ENCODE peak calls at places on chromosomes 1 and 21, in ten cellular contexts. B, Y, U, M, V, T, F, R, L and K are unnamed samples.

GRCh38 chr1:236065509-236066005 is 667 bp upstream of the NID1 start:
- DNase-seq in B (no peak), Y (no peak), U (no peak), M (no peak), V (no peak), T (no peak), F (no peak), R (no peak), L (peak), K (no peak)

GRCh38 chr21:36949171-36950141 is 17.0 kb downstream of the HLCS start:
- DNase-seq in B (no peak), Y (no peak), U (no peak), M (no peak), V (no peak), T (no peak), F (no peak), R (no peak), L (no peak), K (no peak)

GRCh38 chr1:83060216-83060615 is 938.7 kb downstream of the TTLL7 start:
- DNase-seq in B (no peak), Y (no peak), U (no peak), M (no peak), V (no peak), T (no peak), F (peak), R (no peak), L (no peak), K (no peak)

GRCh38 chr1:158289722-158290570 is at the start of gene CD1C:
- DNase-seq in B (no peak), Y (no peak), U (no peak), M (no peak), V (no peak), T (no peak), F (no peak), R (no peak), L (no peak), K (no peak)

GRCh38 chr1:13794231-13795187 is 94.5 kb downstream of the PRDM2 start:
- DNase-seq in B (no peak), Y (peak), U (no peak), M (no peak), V (peak), T (no peak), F (no peak), R (no peak), L (no peak), K (no peak)

GRCh38 chr1:209567788-209568187 is 15.7 kb upstream of the CAMK1G start:
- DNase-seq in B (no peak), Y (no peak), U (peak), M (peak), V (no peak), T (no peak), F (no peak), R (no peak), L (no peak), K (no peak)

GRCh38 chr1:19559641-19560040 is 74.3 kb upstream of the CAPZB start:
- DNase-seq in B (no peak), Y (no peak), U (no peak), M (peak), V (peak), T (no peak), F (no peak), R (no peak), L (no peak), K (no peak)

GRCh38 chr1:228894442-228894989 is 159.2 kb downstream of the RHOU start:
- DNase-seq in B (no peak), Y (peak), U (no peak), M (no peak), V (no peak), T (no peak), F (no peak), R (no peak), L (no peak), K (no peak)

GRCh38 chr1:32180186-32181060 is 948 bp downstream of the TXLNA start:
- DNase-seq in B (peak), Y (peak), U (peak), M (peak), V (peak), T (peak), F (peak), R (no peak), L (peak), K (no peak)

GRCh38 chr1:235485558-235485957 is 18.7 kb downstream of the B3GALNT2 start:
- DNase-seq in B (no peak), Y (no peak), U (no peak), M (no peak), V (no peak), T (no peak), F (no peak), R (no peak), L (no peak), K (no peak)

GRCh38 chr1:90434460-90434859 is 282.6 kb downstream of the BARHL2 start:
- DNase-seq in B (no peak), Y (no peak), U (peak), M (peak), V (no peak), T (no peak), F (no peak), R (no peak), L (peak), K (no peak)

GRCh38 chr21:33657124-33657842 is 15.0 kb downstream of the ITSN1 start:
- DNase-seq in B (no peak), Y (no peak), U (no peak), M (peak), V (no peak), T (no peak), F (no peak), R (no peak), L (no peak), K (no peak)